ENCODE peak calls at places on chromosomes 1 and 21, in seven cellular contexts. W, S, V, Z, Y, M and D are unnamed samples.

GRCh38 chr1:185008746-185009360 is 34.5 kb upstream of the NIBAN1 start:
- DNase-seq in W (no peak), S (no peak), V (no peak), Z (no peak), Y (no peak), M (no peak), D (no peak)

GRCh38 chr1:71850936-71851335 is 431.4 kb downstream of the NEGR1 start:
- DNase-seq in W (no peak), S (no peak), V (peak; percentile 16), Z (no peak), Y (no peak), M (peak; percentile 54), D (peak; percentile 17)

GRCh38 chr21:14243877-14244276 is 27.9 kb downstream of the RBM11 start:
- DNase-seq in W (no peak), S (no peak), V (no peak), Z (no peak), Y (no peak), M (no peak), D (no peak)

GRCh38 chr1:228668553-228669400 is 66.5 kb upstream of the RHOU start:
- DNase-seq in W (peak; percentile 81), S (no peak), V (no peak), Z (no peak), Y (peak; percentile 81), M (peak; percentile 2), D (peak; percentile 42)

GRCh38 chr1:2194319-2194897 is at the start of gene FAAP20:
- DNase-seq in W (peak; percentile 86), S (peak; percentile 77), V (peak; percentile 79), Z (no peak), Y (no peak), M (peak; percentile 20), D (peak; percentile 54)

GRCh38 chr1:197577580-197577979 is 197.7 kb downstream of the DENND1B start:
- DNase-seq in W (no peak), S (no peak), V (no peak), Z (no peak), Y (no peak), M (peak; percentile 54), D (peak; percentile 70)

GRCh38 chr1:33175865-33176264 is 6.0 kb downstream of the TRIM62 start:
- DNase-seq in W (no peak), S (no peak), V (no peak), Z (no peak), Y (peak; percentile 12), M (no peak), D (no peak)

GRCh38 chr1:88204768-88205167 is 479.3 kb upstream of the PKN2 start:
- DNase-seq in W (no peak), S (no peak), V (no peak), Z (no peak), Y (no peak), M (no peak), D (no peak)

GRCh38 chr1:226688852-226689251 is 50.2 kb downstream of the ITPKB start:
- DNase-seq in W (no peak), S (no peak), V (no peak), Z (no peak), Y (no peak), M (no peak), D (no peak)

GRCh38 chr1:11741919-11742598 is 6.1 kb downstream of the AGTRAP start:
- DNase-seq in W (no peak), S (no peak), V (no peak), Z (no peak), Y (no peak), M (no peak), D (no peak)

GRCh38 chr1:147853391-147853790 is 49.2 kb upstream of the GJA8 start:
- DNase-seq in W (peak; percentile 47), S (no peak), V (no peak), Z (no peak), Y (no peak), M (peak; percentile 44), D (peak; percentile 11)

GRCh38 chr1:154265586-154265985 is 6.8 kb upstream of the HAX1 start:
- DNase-seq in W (no peak), S (no peak), V (no peak), Z (no peak), Y (no peak), M (no peak), D (no peak)

GRCh38 chr1:67020304-67020703 is 33.6 kb downstream of the SLC35D1 start:
- DNase-seq in W (peak; percentile 33), S (no peak), V (no peak), Z (no peak), Y (no peak), M (peak; percentile 90), D (peak; percentile 75)

GRCh38 chr1:183559061-183559460 is 31.2 kb downstream of the NCF2 start:
- DNase-seq in W (no peak), S (no peak), V (no peak), Z (no peak), Y (no peak), M (no peak), D (no peak)

GRCh38 chr1:83999316-83999819 is 436 bp upstream of the TTLL7 start:
- DNase-seq in W (peak; percentile 89), S (peak; percentile 78), V (peak; percentile 70), Z (no peak), Y (peak; percentile 89), M (peak; percentile 65), D (peak; percentile 69)

GRCh38 chr1:31701137-31701736 is 2.6 kb downstream of the COL16A1 start:
- DNase-seq in W (peak; percentile 88), S (peak; percentile 80), V (peak; percentile 89), Z (peak; percentile 89), Y (peak; percentile 96), M (peak; percentile 93), D (peak; percentile 98)

GRCh38 chr1:221823566-221823965 is 81.7 kb upstream of the DUSP10 start:
- DNase-seq in W (no peak), S (no peak), V (no peak), Z (no peak), Y (no peak), M (no peak), D (no peak)

GRCh38 chr1:154819628-154820590 is 50.2 kb downstream of the KCNN3 start:
- DNase-seq in W (peak; percentile 44), S (no peak), V (no peak), Z (no peak), Y (no peak), M (no peak), D (no peak)

GRCh38 chr1:25619101-25619890 is 2.7 kb downstream of the MAN1C1 start:
- DNase-seq in W (peak; percentile 40), S (no peak), V (peak; percentile 37), Z (peak; percentile 45), Y (no peak), M (no peak), D (peak; percentile 14)

GRCh38 chr1:162366149-162366548 is 10.5 kb downstream of the SPATA46 start:
- DNase-seq in W (no peak), S (no peak), V (no peak), Z (no peak), Y (no peak), M (no peak), D (no peak)

GRCh38 chr21:26055010-26055409 is 115.6 kb downstream of the APP start:
- DNase-seq in W (no peak), S (no peak), V (no peak), Z (no peak), Y (no peak), M (no peak), D (no peak)

GRCh38 chr1:9730096-9730901 is 78.8 kb downstream of the PIK3CD start:
- DNase-seq in W (no peak), S (peak; percentile 38), V (peak; percentile 61), Z (peak; percentile 46), Y (no peak), M (no peak), D (no peak)

GRCh38 chr1:39116868-39117728 is 87.4 kb upstream of the MACF1 start:
- DNase-seq in W (no peak), S (no peak), V (no peak), Z (no peak), Y (no peak), M (peak; percentile 75), D (no peak)

GRCh38 chr1:201276891-201277290 is 6.4 kb upstream of the PKP1 start:
- DNase-seq in W (no peak), S (no peak), V (no peak), Z (no peak), Y (no peak), M (no peak), D (no peak)

GRCh38 chr21:44551290-44552015 is at the start of gene KRTAP10-2:
- DNase-seq in W (no peak), S (peak; percentile 3), V (peak; percentile 6), Z (no peak), Y (peak; percentile 55), M (no peak), D (no peak)

GRCh38 chr1:72284084-72284397 is 1.7 kb upstream of the NEGR1 start:
- DNase-seq in W (no peak), S (no peak), V (no peak), Z (no peak), Y (no peak), M (no peak), D (no peak)